ENCODE peak calls at places on chromosomes 2 and 18, in five cellular contexts. One of them, this sample, is unnamed. For H3K9me3, the result is how much of the 10 kb centered on the place peaks cover.

GRCh38 chr2:218891275-218892135 is 10.9 kb downstream of the WNT10A start:
- DNase-seq in IMR-90: no peak
- DNase-seq in fibroblast of lung: no peak
- DNase-seq in kidney: peak
- DNase-seq in H1: no peak
- DNase-seq in this sample: no peak

GRCh38 chr2:101759162-101759561 is 61.7 kb downstream of the MAP4K4 start:
- DNase-seq in kidney: no peak
- DNase-seq in IMR-90: peak
- DNase-seq in H1: no peak
- DNase-seq in fibroblast of lung: peak
- DNase-seq in this sample: no peak

GRCh38 chr2:19474128-19474527 is 115.7 kb upstream of the OSR1 start:
- DNase-seq in IMR-90: peak
- DNase-seq in H1: no peak
- DNase-seq in fibroblast of lung: peak
- DNase-seq in kidney: no peak
- DNase-seq in this sample: no peak

GRCh38 chr2:135055182-135055786 is 3.2 kb downstream of the RAB3GAP1 start:
- DNase-seq in kidney: no peak
- DNase-seq in IMR-90: peak
- DNase-seq in fibroblast of lung: peak
- DNase-seq in H1: no peak
- DNase-seq in this sample: no peak

GRCh38 chr2:12456293-12457151 is 260.2 kb upstream of the TRIB2 start:
- DNase-seq in fibroblast of lung: peak
- DNase-seq in IMR-90: peak
- DNase-seq in kidney: peak
- DNase-seq in H1: no peak
- DNase-seq in this sample: peak

GRCh38 chr2:212318636-212319035 is 220.0 kb downstream of the ERBB4 start:
- DNase-seq in kidney: no peak
- DNase-seq in fibroblast of lung: no peak
- DNase-seq in IMR-90: no peak
- DNase-seq in H1: no peak
- DNase-seq in this sample: no peak

GRCh38 chr2:59458862-59459261 is 1094.6 kb downstream of the BCL11A start:
- DNase-seq in kidney: no peak
- DNase-seq in H1: no peak
- DNase-seq in fibroblast of lung: no peak
- DNase-seq in IMR-90: no peak
- DNase-seq in this sample: no peak

GRCh38 chr2:222902660-222903059 is 41.8 kb downstream of the ACSL3 start:
- DNase-seq in kidney: no peak
- DNase-seq in IMR-90: no peak
- DNase-seq in H1: no peak
- DNase-seq in fibroblast of lung: no peak
- DNase-seq in this sample: no peak

GRCh38 chr18:12287684-12288405 is 20.2 kb upstream of the TUBB6 start:
- DNase-seq in IMR-90: peak
- DNase-seq in H1: peak
- DNase-seq in kidney: peak
- DNase-seq in fibroblast of lung: peak
- DNase-seq in this sample: peak

GRCh38 chr18:35635171-35635570 is 53.6 kb downstream of the GALNT1 start:
- DNase-seq in H1: no peak
- DNase-seq in IMR-90: peak
- DNase-seq in fibroblast of lung: peak
- DNase-seq in kidney: no peak
- DNase-seq in this sample: peak

GRCh38 chr2:214410918-214411554 is at the start of gene VWC2L:
- DNase-seq in fibroblast of lung: peak
- DNase-seq in kidney: peak
- DNase-seq in H1: peak
- DNase-seq in IMR-90: peak
- DNase-seq in this sample: peak

GRCh38 chr18:28342231-28342630 is 165.3 kb upstream of the CDH2 start:
- DNase-seq in fibroblast of lung: no peak
- DNase-seq in H1: no peak
- DNase-seq in kidney: no peak
- DNase-seq in IMR-90: no peak
- DNase-seq in this sample: no peak

GRCh38 chr2:38187416-38188127 is 111.6 kb upstream of the CYP1B1 start:
- DNase-seq in IMR-90: peak
- DNase-seq in kidney: peak
- DNase-seq in H1: no peak
- DNase-seq in fibroblast of lung: peak
- DNase-seq in this sample: no peak

GRCh38 chr2:127864877-127865276 is 6.9 kb upstream of the POLR2D start:
- DNase-seq in H1: no peak
- DNase-seq in IMR-90: no peak
- DNase-seq in kidney: no peak
- DNase-seq in fibroblast of lung: no peak
- DNase-seq in this sample: no peak

GRCh38 chr2:18749912-18750526 is 160.7 kb upstream of the NT5C1B start:
- DNase-seq in H1: peak
- DNase-seq in kidney: no peak
- DNase-seq in IMR-90: peak
- DNase-seq in fibroblast of lung: peak
- DNase-seq in this sample: no peak

GRCh38 chr2:173664520-173664919 is 300.7 kb downstream of the SP3 start:
- DNase-seq in H1: no peak
- DNase-seq in IMR-90: peak
- DNase-seq in fibroblast of lung: peak
- DNase-seq in kidney: no peak
- DNase-seq in this sample: no peak

GRCh38 chr2:155844481-155844880 is 488.0 kb downstream of the NR4A2 start:
- DNase-seq in kidney: no peak
- DNase-seq in fibroblast of lung: no peak
- DNase-seq in H1: no peak
- DNase-seq in IMR-90: no peak
- DNase-seq in this sample: no peak

GRCh38 chr2:13616656-13617055 is 899.9 kb downstream of the TRIB2 start:
- DNase-seq in IMR-90: no peak
- DNase-seq in kidney: no peak
- DNase-seq in H1: no peak
- DNase-seq in fibroblast of lung: no peak
- DNase-seq in this sample: no peak

GRCh38 chr2:13607139-13607538 is 890.4 kb downstream of the TRIB2 start:
- DNase-seq in IMR-90: no peak
- DNase-seq in fibroblast of lung: no peak
- DNase-seq in kidney: no peak
- DNase-seq in H1: no peak
- DNase-seq in this sample: no peak

GRCh38 chr2:13616059-13616458 is 899.3 kb downstream of the TRIB2 start:
- DNase-seq in H1: no peak
- DNase-seq in kidney: no peak
- DNase-seq in fibroblast of lung: no peak
- DNase-seq in IMR-90: no peak
- DNase-seq in this sample: no peak

GRCh38 chr2:13611939-13612338 is 895.2 kb downstream of the TRIB2 start:
- DNase-seq in H1: no peak
- DNase-seq in fibroblast of lung: no peak
- DNase-seq in kidney: no peak
- DNase-seq in IMR-90: no peak
- DNase-seq in this sample: no peak
- H3K9me3 ChIP-seq in H1: under half
- H3K9me3 ChIP-seq in fibroblast of lung: under half
- H3K9me3 ChIP-seq in kidney: under half
- H3K9me3 ChIP-seq in IMR-90: under half
- H3K9me3 ChIP-seq in this sample: under half

DNA sequence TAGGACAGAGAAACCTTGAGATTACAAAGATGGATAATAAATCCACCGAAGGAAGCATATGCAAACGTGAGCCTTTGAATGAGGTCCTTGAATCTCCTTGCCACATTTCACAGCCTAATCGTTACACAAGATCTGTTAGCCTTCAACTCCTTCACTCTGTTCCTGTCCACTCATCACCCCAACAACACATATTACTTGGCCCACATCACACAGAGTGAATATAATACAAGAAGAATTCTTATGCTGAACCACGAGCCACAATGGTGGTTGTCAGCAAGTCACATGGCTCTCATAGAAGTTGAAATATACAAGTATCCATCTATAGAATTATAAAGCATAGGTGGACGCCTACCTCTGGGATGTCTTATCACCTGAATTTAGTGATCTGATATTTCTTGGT is 12.6 kb downstream of the ZBTB7C start:
- DNase-seq in fibroblast of lung: no peak
- DNase-seq in H1: no peak
- DNase-seq in IMR-90: no peak
- DNase-seq in kidney: no peak
- DNase-seq in this sample: no peak
- TF ChIP-seq CTCF in fibroblast of lung: no peak
- TF ChIP-seq CTCF in H1: no peak
- TF ChIP-seq CTCF in IMR-90: no peak
- TF ChIP-seq CTCF in kidney: no peak
- TF ChIP-seq CTCF in this sample: no peak

DNA sequence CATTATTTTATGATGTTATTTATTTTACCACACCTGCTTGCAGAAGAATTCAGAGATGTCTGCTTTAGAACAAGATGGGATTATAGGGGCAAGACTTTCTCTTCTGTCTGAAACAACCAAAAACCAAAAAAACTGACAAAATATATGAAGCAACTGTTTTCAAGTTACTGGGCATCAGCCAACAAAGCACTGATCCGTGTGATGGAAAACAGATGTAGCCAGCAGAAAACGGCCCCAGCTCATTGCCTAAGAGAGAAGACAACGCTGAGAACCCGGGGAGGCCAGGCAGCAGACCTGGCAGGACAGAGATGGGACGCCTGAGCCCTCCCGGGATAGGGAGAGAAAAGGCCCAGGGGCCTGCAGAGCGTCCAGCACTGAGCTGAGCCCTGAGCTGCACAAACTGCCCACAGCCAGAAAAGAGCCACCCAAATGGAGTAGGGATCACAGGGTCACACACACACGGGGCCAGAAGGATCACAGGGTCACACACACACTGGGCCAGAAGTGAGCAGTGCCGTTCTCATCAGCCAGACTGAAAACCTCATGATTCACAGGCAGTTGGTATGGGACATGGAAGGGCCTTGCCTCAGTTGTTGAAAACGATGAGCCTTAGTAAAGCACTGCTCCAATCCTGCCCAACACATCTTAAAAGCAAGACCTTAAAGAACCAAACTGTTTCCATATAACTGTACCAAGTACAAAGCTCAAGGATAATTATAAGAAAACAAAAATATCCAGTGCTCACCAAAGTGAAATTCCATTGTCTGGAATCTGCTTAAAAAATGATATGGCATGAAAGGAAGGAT is 12.1 kb downstream of the PXDN start:
- DNase-seq in H1: no peak
- DNase-seq in IMR-90: peak
- DNase-seq in fibroblast of lung: no peak
- DNase-seq in kidney: peak
- DNase-seq in this sample: no peak
- H3K9ac ChIP-seq in H1: no peak
- H3K9ac ChIP-seq in IMR-90: peak
- H3K9ac ChIP-seq in fibroblast of lung: peak
- H3K9ac ChIP-seq in kidney: peak
- H3K9ac ChIP-seq in this sample: no peak

GRCh38 chr2:201167546-201167945 is 15.4 kb upstream of the CASP10 start:
- DNase-seq in IMR-90: no peak
- DNase-seq in kidney: no peak
- DNase-seq in fibroblast of lung: no peak
- DNase-seq in H1: no peak
- DNase-seq in this sample: no peak
- H3K9me3 ChIP-seq in IMR-90: under half
- H3K9me3 ChIP-seq in kidney: under half
- H3K9me3 ChIP-seq in fibroblast of lung: under half
- H3K9me3 ChIP-seq in H1: under half
- H3K9me3 ChIP-seq in this sample: under half

GRCh38 chr2:159208449-159208848 is 78.1 kb downstream of the WDSUB1 start:
- DNase-seq in IMR-90: no peak
- DNase-seq in fibroblast of lung: no peak
- DNase-seq in H1: no peak
- DNase-seq in kidney: no peak
- DNase-seq in this sample: no peak
- TF ChIP-seq CTCF in IMR-90: no peak
- TF ChIP-seq CTCF in fibroblast of lung: no peak
- TF ChIP-seq CTCF in H1: peak
- TF ChIP-seq CTCF in kidney: no peak
- TF ChIP-seq CTCF in this sample: no peak

This sample was measured in keratinocyte.